ENCODE peak calls at places on chromosomes 11 and 22, in seven cellular contexts. One of them, this sample, is unnamed.
A peak's percentile ranks its signal among the peaks of the same experiment; 100 is the strongest.

GRCh38 chr11:71451596-71452353 is 1.2 kb upstream of the NADSYN1 start:
- DNase-seq in fibroblast of mammary gland: no peak
- DNase-seq in upper lobe of left lung: no peak
- DNase-seq in NB4: peak; percentile 46
- DNase-seq in osteocyte: no peak
- DNase-seq in lower lobe of right lung: no peak
- DNase-seq in GM13976: no peak
- DNase-seq in this sample: no peak

GRCh38 chr11:58774164-58774593 is 42.4 kb upstream of the GLYAT start:
- DNase-seq in upper lobe of left lung: no peak
- DNase-seq in osteocyte: no peak
- DNase-seq in NB4: no peak
- DNase-seq in GM13976: no peak
- DNase-seq in lower lobe of right lung: no peak
- DNase-seq in fibroblast of mammary gland: no peak
- DNase-seq in this sample: no peak

GRCh38 chr11:95638501-95638900 is 151.1 kb downstream of the FAM76B start:
- DNase-seq in fibroblast of mammary gland: no peak
- DNase-seq in NB4: no peak
- DNase-seq in lower lobe of right lung: no peak
- DNase-seq in upper lobe of left lung: no peak
- DNase-seq in GM13976: no peak
- DNase-seq in osteocyte: no peak
- DNase-seq in this sample: no peak

GRCh38 chr11:58442136-58442535 is at the start of gene OR5B12:
- DNase-seq in osteocyte: no peak
- DNase-seq in lower lobe of right lung: no peak
- DNase-seq in NB4: no peak
- DNase-seq in upper lobe of left lung: no peak
- DNase-seq in fibroblast of mammary gland: no peak
- DNase-seq in GM13976: no peak
- DNase-seq in this sample: no peak

GRCh38 chr22:30078320-30079311 is 1.6 kb upstream of the HORMAD2 start:
- DNase-seq in GM13976: peak; percentile 51
- DNase-seq in lower lobe of right lung: peak; percentile 64
- DNase-seq in osteocyte: no peak
- DNase-seq in upper lobe of left lung: no peak
- DNase-seq in NB4: peak; percentile 74
- DNase-seq in fibroblast of mammary gland: no peak
- DNase-seq in this sample: no peak

GRCh38 chr11:122900803-122901202 is 18.2 kb downstream of the JHY start:
- DNase-seq in fibroblast of mammary gland: peak; percentile 60
- DNase-seq in upper lobe of left lung: no peak
- DNase-seq in lower lobe of right lung: no peak
- DNase-seq in osteocyte: no peak
- DNase-seq in GM13976: peak; percentile 45
- DNase-seq in NB4: peak; percentile 29
- DNase-seq in this sample: no peak

GRCh38 chr11:94379619-94380018 is 21.6 kb downstream of the GPR83 start:
- DNase-seq in lower lobe of right lung: no peak
- DNase-seq in GM13976: no peak
- DNase-seq in osteocyte: no peak
- DNase-seq in NB4: no peak
- DNase-seq in fibroblast of mammary gland: no peak
- DNase-seq in upper lobe of left lung: no peak
- DNase-seq in this sample: no peak

GRCh38 chr11:34977039-34977906 is 60.9 kb downstream of the PDHX start:
- DNase-seq in NB4: peak; percentile 32
- DNase-seq in fibroblast of mammary gland: peak; percentile 83
- DNase-seq in GM13976: no peak
- DNase-seq in lower lobe of right lung: no peak
- DNase-seq in upper lobe of left lung: no peak
- DNase-seq in osteocyte: no peak
- DNase-seq in this sample: peak; percentile 58

GRCh38 chr11:64148917-64149617 is 16.8 kb downstream of the MACROD1 start:
- DNase-seq in fibroblast of mammary gland: no peak
- DNase-seq in lower lobe of right lung: no peak
- DNase-seq in GM13976: no peak
- DNase-seq in NB4: no peak
- DNase-seq in upper lobe of left lung: no peak
- DNase-seq in osteocyte: no peak
- DNase-seq in this sample: no peak

GRCh38 chr11:64150051-64150450 is 15.9 kb downstream of the MACROD1 start:
- DNase-seq in lower lobe of right lung: no peak
- DNase-seq in GM13976: no peak
- DNase-seq in upper lobe of left lung: peak; percentile 77
- DNase-seq in fibroblast of mammary gland: no peak
- DNase-seq in osteocyte: no peak
- DNase-seq in NB4: no peak
- DNase-seq in this sample: no peak

GRCh38 chr11:64146036-64146943 is 19.6 kb downstream of the MACROD1 start:
- DNase-seq in upper lobe of left lung: no peak
- DNase-seq in osteocyte: peak; percentile 82
- DNase-seq in GM13976: peak; percentile 88
- DNase-seq in fibroblast of mammary gland: peak; percentile 40
- DNase-seq in lower lobe of right lung: peak; percentile 78
- DNase-seq in NB4: peak; percentile 78
- DNase-seq in this sample: peak; percentile 49

GRCh38 chr11:64150481-64151239 is 15.3 kb downstream of the MACROD1 start:
- DNase-seq in NB4: no peak
- DNase-seq in GM13976: no peak
- DNase-seq in fibroblast of mammary gland: no peak
- DNase-seq in upper lobe of left lung: peak; percentile 80
- DNase-seq in osteocyte: no peak
- DNase-seq in lower lobe of right lung: no peak
- DNase-seq in this sample: no peak

DNA sequence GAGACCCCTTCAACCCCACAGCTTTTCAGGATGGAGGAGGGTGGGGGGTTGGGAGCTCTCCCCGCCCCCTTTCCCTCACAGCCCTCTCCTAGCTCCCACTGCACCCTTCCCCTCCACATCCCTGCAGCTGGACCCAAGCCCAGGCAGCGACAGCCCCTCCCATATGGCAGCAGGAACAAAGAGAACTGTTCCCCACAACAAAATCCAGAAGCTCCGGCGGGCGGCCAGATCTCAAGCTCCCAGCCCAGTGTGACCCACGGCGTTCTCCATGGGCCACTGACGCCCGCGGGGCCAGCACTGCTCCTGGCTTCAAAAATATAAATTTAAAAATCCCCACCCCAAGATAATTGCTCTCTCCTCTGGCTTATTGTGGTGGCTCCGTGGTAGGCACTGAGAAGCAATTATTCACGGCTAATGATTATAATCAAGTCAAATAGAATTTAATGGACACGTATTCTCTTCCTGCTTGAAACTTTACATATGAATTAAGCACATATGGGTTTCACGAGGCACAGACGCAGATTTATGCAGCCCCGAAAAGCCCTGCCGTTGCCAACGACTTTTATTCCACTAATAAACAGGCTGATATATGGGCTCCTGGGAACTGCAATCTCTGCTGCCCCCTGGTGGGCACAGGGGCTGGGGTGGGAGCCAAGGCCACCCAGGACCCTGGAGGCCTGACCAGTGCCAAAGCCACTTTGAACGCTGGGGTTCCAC is 17.6 kb downstream of the MACROD1 start:
- DNase-seq in fibroblast of mammary gland: peak; percentile 76
- DNase-seq in NB4: peak; percentile 76
- DNase-seq in osteocyte: peak; percentile 94
- DNase-seq in GM13976: peak; percentile 86
- DNase-seq in upper lobe of left lung: peak; percentile 88
- DNase-seq in lower lobe of right lung: peak; percentile 79
- DNase-seq in this sample: peak; percentile 68
- TF ChIP-seq CTCF in fibroblast of mammary gland: peak; percentile 84
- TF ChIP-seq CTCF in NB4: peak; percentile 95
- TF ChIP-seq CTCF in osteocyte: peak; percentile 95
- TF ChIP-seq CTCF in GM13976: peak; percentile 84
- TF ChIP-seq CTCF in upper lobe of left lung: peak; percentile 88
- TF ChIP-seq CTCF in lower lobe of right lung: peak; percentile 98
- TF ChIP-seq CTCF in this sample: peak; percentile 86

GRCh38 chr11:114604886-114605285 is 9.3 kb upstream of the NXPE4 start:
- DNase-seq in osteocyte: no peak
- DNase-seq in NB4: no peak
- DNase-seq in fibroblast of mammary gland: no peak
- DNase-seq in GM13976: no peak
- DNase-seq in upper lobe of left lung: no peak
- DNase-seq in lower lobe of right lung: no peak
- DNase-seq in this sample: no peak

GRCh38 chr11:114607753-114608459 is 12.3 kb upstream of the NXPE4 start:
- DNase-seq in lower lobe of right lung: no peak
- DNase-seq in osteocyte: peak; percentile 21
- DNase-seq in NB4: no peak
- DNase-seq in GM13976: no peak
- DNase-seq in fibroblast of mammary gland: no peak
- DNase-seq in upper lobe of left lung: no peak
- DNase-seq in this sample: peak; percentile 4

GRCh38 chr11:114604179-114604813 is 8.7 kb upstream of the NXPE4 start:
- DNase-seq in upper lobe of left lung: no peak
- DNase-seq in fibroblast of mammary gland: no peak
- DNase-seq in NB4: no peak
- DNase-seq in osteocyte: peak; percentile 30
- DNase-seq in lower lobe of right lung: no peak
- DNase-seq in GM13976: no peak
- DNase-seq in this sample: no peak

GRCh38 chr11:114605370-114605769 is 9.8 kb upstream of the NXPE4 start:
- DNase-seq in upper lobe of left lung: no peak
- DNase-seq in NB4: no peak
- DNase-seq in GM13976: no peak
- DNase-seq in fibroblast of mammary gland: no peak
- DNase-seq in osteocyte: no peak
- DNase-seq in lower lobe of right lung: no peak
- DNase-seq in this sample: no peak

GRCh38 chr11:114606003-114606801 is 10.6 kb upstream of the NXPE4 start:
- DNase-seq in fibroblast of mammary gland: peak; percentile 8
- DNase-seq in lower lobe of right lung: no peak
- DNase-seq in osteocyte: peak; percentile 13
- DNase-seq in upper lobe of left lung: no peak
- DNase-seq in NB4: no peak
- DNase-seq in GM13976: no peak
- DNase-seq in this sample: peak; percentile 27
- TF ChIP-seq CTCF in fibroblast of mammary gland: peak; percentile 2
- TF ChIP-seq CTCF in lower lobe of right lung: no peak
- TF ChIP-seq CTCF in osteocyte: no peak
- TF ChIP-seq CTCF in upper lobe of left lung: peak; percentile 12
- TF ChIP-seq CTCF in NB4: no peak
- TF ChIP-seq CTCF in GM13976: no peak
- TF ChIP-seq CTCF in this sample: no peak

DNA sequence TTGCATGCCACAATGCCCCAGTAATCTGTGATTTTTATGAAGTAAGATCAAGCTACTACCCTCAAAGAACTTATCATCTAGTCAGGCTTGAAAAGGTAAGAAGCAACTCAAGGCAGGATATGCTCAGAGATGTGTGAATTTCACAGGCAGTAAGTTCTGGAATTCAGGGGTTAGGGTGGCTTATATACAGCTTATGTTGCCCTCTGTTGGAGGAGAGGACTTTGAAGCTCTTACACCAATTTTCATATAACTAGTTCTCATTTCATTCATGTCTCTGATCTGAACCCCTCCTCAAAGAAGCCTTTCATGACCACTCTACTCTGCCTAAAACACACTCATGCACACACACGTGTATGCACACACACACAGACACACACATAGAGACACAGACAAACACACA is 220.5 kb upstream of the ZBED5 start:
- DNase-seq in fibroblast of mammary gland: peak; percentile 23
- DNase-seq in GM13976: no peak
- DNase-seq in lower lobe of right lung: no peak
- DNase-seq in upper lobe of left lung: no peak
- DNase-seq in osteocyte: no peak
- DNase-seq in NB4: no peak
- DNase-seq in this sample: peak; percentile 13
- TF ChIP-seq CTCF in fibroblast of mammary gland: peak; percentile 16
- TF ChIP-seq CTCF in GM13976: no peak
- TF ChIP-seq CTCF in lower lobe of right lung: no peak
- TF ChIP-seq CTCF in upper lobe of left lung: no peak
- TF ChIP-seq CTCF in osteocyte: peak; percentile 31
- TF ChIP-seq CTCF in NB4: no peak
- TF ChIP-seq CTCF in this sample: no peak

GRCh38 chr22:32127904-32128303 is 31.2 kb downstream of the C22orf42 start:
- DNase-seq in osteocyte: peak; percentile 74
- DNase-seq in lower lobe of right lung: no peak
- DNase-seq in fibroblast of mammary gland: no peak
- DNase-seq in NB4: no peak
- DNase-seq in upper lobe of left lung: peak; percentile 29
- DNase-seq in GM13976: no peak
- DNase-seq in this sample: no peak
- TF ChIP-seq CTCF in osteocyte: no peak
- TF ChIP-seq CTCF in lower lobe of right lung: no peak
- TF ChIP-seq CTCF in fibroblast of mammary gland: no peak
- TF ChIP-seq CTCF in NB4: peak; percentile 8
- TF ChIP-seq CTCF in upper lobe of left lung: no peak
- TF ChIP-seq CTCF in GM13976: no peak
- TF ChIP-seq CTCF in this sample: peak; percentile 12

GRCh38 chr22:47784991-47785390 is 1022.5 kb downstream of the TBC1D22A start:
- DNase-seq in NB4: no peak
- DNase-seq in upper lobe of left lung: no peak
- DNase-seq in fibroblast of mammary gland: no peak
- DNase-seq in lower lobe of right lung: no peak
- DNase-seq in GM13976: no peak
- DNase-seq in osteocyte: peak; percentile 64
- DNase-seq in this sample: no peak

GRCh38 chr22:47787501-47788227 is 1025.2 kb downstream of the TBC1D22A start:
- DNase-seq in fibroblast of mammary gland: no peak
- DNase-seq in GM13976: no peak
- DNase-seq in lower lobe of right lung: no peak
- DNase-seq in osteocyte: no peak
- DNase-seq in NB4: no peak
- DNase-seq in upper lobe of left lung: no peak
- DNase-seq in this sample: no peak

GRCh38 chr22:47784367-47784983 is 1022.0 kb downstream of the TBC1D22A start:
- DNase-seq in NB4: no peak
- DNase-seq in upper lobe of left lung: no peak
- DNase-seq in GM13976: no peak
- DNase-seq in osteocyte: no peak
- DNase-seq in fibroblast of mammary gland: no peak
- DNase-seq in lower lobe of right lung: no peak
- DNase-seq in this sample: no peak

GRCh38 chr22:47786650-47787290 is 1024.3 kb downstream of the TBC1D22A start:
- DNase-seq in osteocyte: no peak
- DNase-seq in NB4: no peak
- DNase-seq in lower lobe of right lung: no peak
- DNase-seq in GM13976: no peak
- DNase-seq in fibroblast of mammary gland: no peak
- DNase-seq in upper lobe of left lung: no peak
- DNase-seq in this sample: no peak

GRCh38 chr22:47788461-47788860 is 1026.0 kb downstream of the TBC1D22A start:
- DNase-seq in GM13976: no peak
- DNase-seq in NB4: no peak
- DNase-seq in upper lobe of left lung: no peak
- DNase-seq in lower lobe of right lung: no peak
- DNase-seq in fibroblast of mammary gland: no peak
- DNase-seq in osteocyte: peak; percentile 81
- DNase-seq in this sample: no peak
- TF ChIP-seq CTCF in GM13976: no peak
- TF ChIP-seq CTCF in NB4: no peak
- TF ChIP-seq CTCF in upper lobe of left lung: no peak
- TF ChIP-seq CTCF in lower lobe of right lung: no peak
- TF ChIP-seq CTCF in fibroblast of mammary gland: no peak
- TF ChIP-seq CTCF in osteocyte: no peak
- TF ChIP-seq CTCF in this sample: no peak

DNA sequence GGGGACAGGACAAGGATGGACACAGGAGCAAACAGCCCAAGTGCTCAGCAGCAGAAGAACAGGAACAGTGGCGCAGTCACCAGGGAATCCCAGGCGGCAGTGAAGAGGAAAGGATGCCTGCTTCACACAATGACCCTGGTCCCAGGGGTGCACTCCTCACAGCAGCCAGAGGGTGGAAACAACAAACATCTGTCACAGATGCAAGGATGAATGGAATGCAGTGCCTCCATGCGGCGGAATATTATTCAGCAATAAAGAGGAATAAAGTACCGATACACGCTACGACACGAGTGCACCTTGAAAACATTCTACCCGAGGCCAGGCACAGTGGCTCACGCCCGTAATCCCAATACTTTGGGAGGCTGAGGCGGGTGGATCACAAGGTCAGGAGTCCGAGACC is 12.7 kb downstream of the CSNK1E start:
- DNase-seq in fibroblast of mammary gland: peak; percentile 54
- DNase-seq in lower lobe of right lung: no peak
- DNase-seq in osteocyte: no peak
- DNase-seq in GM13976: no peak
- DNase-seq in upper lobe of left lung: no peak
- DNase-seq in NB4: no peak
- DNase-seq in this sample: no peak
- TF ChIP-seq CTCF in fibroblast of mammary gland: peak; percentile 25
- TF ChIP-seq CTCF in lower lobe of right lung: no peak
- TF ChIP-seq CTCF in osteocyte: no peak
- TF ChIP-seq CTCF in GM13976: no peak
- TF ChIP-seq CTCF in upper lobe of left lung: peak; percentile 23
- TF ChIP-seq CTCF in NB4: no peak
- TF ChIP-seq CTCF in this sample: no peak